ENCODE peak calls at places on chromosomes 11 and 22, in four cellular contexts. L is NCI-H2171 treated with DMSO at 0.1 percent for 48 hours, Y is M059J, U is putamen. Q is an unnamed sample.

GRCh38 chr11:78161346-78161745 is 21.9 kb upstream of the ALG8 start:
- DNase-seq in L (no peak), Y (no peak), U (no peak), Q (no peak)

GRCh38 chr11:8686325-8686724 is 3.7 kb downstream of the RPL27A start:
- DNase-seq in L (no peak), Y (no peak), U (no peak), Q (no peak)

GRCh38 chr22:24942301-24942700 is 4.2 kb downstream of the LHFPL7 start:
- DNase-seq in L (no peak), Y (no peak), U (no peak), Q (no peak)

GRCh38 chr22:46108564-46109473 is 41.5 kb upstream of the PPARA start:
- DNase-seq in L (no peak), Y (peak; percentile 67), U (no peak), Q (peak; percentile 72)

GRCh38 chr11:5285703-5286102 is 16.0 kb upstream of the HBE1 start:
- DNase-seq in L (no peak), Y (peak; percentile 43), U (no peak), Q (peak; percentile 5)

GRCh38 chr11:36218283-36218921 is 70.8 kb downstream of the COMMD9 start:
- DNase-seq in L (no peak), Y (no peak), U (no peak), Q (no peak)

GRCh38 chr11:61918251-61919112 is 1.1 kb upstream of the RAB3IL1 start:
- DNase-seq in L (no peak), Y (no peak), U (no peak), Q (no peak)

GRCh38 chr11:2097356-2097997 is 41.7 kb downstream of the IGF2 start:
- DNase-seq in L (no peak), Y (peak; percentile 71), U (no peak), Q (peak; percentile 71)

GRCh38 chr22:39514373-39514973 is 5.9 kb upstream of the ATF4 start:
- DNase-seq in L (peak; percentile 24), Y (peak; percentile 28), U (no peak), Q (peak; percentile 56)

GRCh38 chr11:30635401-30635989 is 49.3 kb upstream of the MPPED2 start:
- DNase-seq in L (no peak), Y (peak; percentile 1), U (peak; percentile 91), Q (no peak)

GRCh38 chr11:34029176-34029575 is 22.4 kb upstream of the CAPRIN1 start:
- DNase-seq in L (no peak), Y (no peak), U (no peak), Q (no peak)

GRCh38 chr11:115198301-115198700 is 305.9 kb downstream of the CADM1 start:
- DNase-seq in L (peak; percentile 89), Y (peak; percentile 12), U (no peak), Q (no peak)

GRCh38 chr11:94740975-94741707 is 27.0 kb upstream of the AMOTL1 start:
- DNase-seq in L (peak; percentile 84), Y (peak; percentile 86), U (peak; percentile 12), Q (peak; percentile 57)

GRCh38 chr11:16096336-16096735 is 260.0 kb downstream of the SOX6 start:
- DNase-seq in L (no peak), Y (no peak), U (no peak), Q (peak; percentile 8)

GRCh38 chr11:69480547-69481392 is 693 bp upstream of the LINC01488 start:
- DNase-seq in L (no peak), Y (no peak), U (no peak), Q (no peak)

GRCh38 chr22:43867839-43868652 is 5.7 kb upstream of the SULT4A1 start:
- DNase-seq in L (no peak), Y (peak; percentile 40), U (no peak), Q (peak; percentile 66)

GRCh38 chr11:77278595-77279506 is 22.6 kb downstream of the GDPD4 start:
- DNase-seq in L (no peak), Y (peak; percentile 29), U (no peak), Q (no peak)

GRCh38 chr11:40842750-40843339 is 616.6 kb downstream of the LRRC4C start:
- DNase-seq in L (no peak), Y (no peak), U (no peak), Q (no peak)

GRCh38 chr11:73204711-73205121 is 13.4 kb upstream of the P2RY2 start:
- DNase-seq in L (no peak), Y (no peak), U (no peak), Q (no peak)

GRCh38 chr22:30868663-30869385 is 99.8 kb downstream of the MORC2 start:
- DNase-seq in L (peak; percentile 56), Y (no peak), U (peak; percentile 42), Q (peak; percentile 54)

GRCh38 chr11:82859746-82860145 is 40.5 kb downstream of the PRCP start:
- DNase-seq in L (no peak), Y (no peak), U (no peak), Q (no peak)

GRCh38 chr11:82718307-82718706 is 15.4 kb downstream of the FAM181B start:
- DNase-seq in L (peak; percentile 17), Y (peak; percentile 42), U (peak; percentile 87), Q (peak; percentile 58)

GRCh38 chr11:17473071-17473744 is 3.4 kb downstream of the ABCC8 start:
- DNase-seq in L (peak; percentile 63), Y (peak; percentile 30), U (no peak), Q (peak; percentile 45)